ENCODE peak calls at places on chromosomes 12 and 14, in five cellular contexts. One of them, this sample, is unnamed.

GRCh38 chr14:50447491-50447890 is 50.8 kb upstream of the CDKL1 start:
- DNase-seq in stomach: no peak
- DNase-seq in IMR-90: peak
- DNase-seq in fibroblast of mammary gland: peak
- DNase-seq in GM06990: no peak
- DNase-seq in this sample: no peak

GRCh38 chr12:22729898-22730443 is 105.0 kb downstream of the ETNK1 start:
- DNase-seq in stomach: no peak
- DNase-seq in IMR-90: peak
- DNase-seq in fibroblast of mammary gland: peak
- DNase-seq in GM06990: no peak
- DNase-seq in this sample: no peak

GRCh38 chr12:42504049-42504448 is 85.5 kb downstream of the PRICKLE1 start:
- DNase-seq in stomach: no peak
- DNase-seq in IMR-90: peak
- DNase-seq in fibroblast of mammary gland: peak
- DNase-seq in GM06990: no peak
- DNase-seq in this sample: no peak

GRCh38 chr14:68695326-68695768 is 97.5 kb downstream of the ZFP36L1 start:
- DNase-seq in stomach: no peak
- DNase-seq in IMR-90: peak
- DNase-seq in fibroblast of mammary gland: peak
- DNase-seq in GM06990: peak
- DNase-seq in this sample: peak

GRCh38 chr12:12903642-12904609 is 12.6 kb downstream of the GPRC5A start:
- DNase-seq in stomach: no peak
- DNase-seq in IMR-90: no peak
- DNase-seq in fibroblast of mammary gland: no peak
- DNase-seq in GM06990: no peak
- DNase-seq in this sample: no peak

GRCh38 chr12:116737774-116738657 is at the start of the genes RNFT2 and SPRING1:
- DNase-seq in stomach: peak
- DNase-seq in IMR-90: peak
- DNase-seq in fibroblast of mammary gland: peak
- DNase-seq in GM06990: peak
- DNase-seq in this sample: peak

GRCh38 chr12:30792085-30792484 is 37.3 kb upstream of the CAPRIN2 start:
- DNase-seq in stomach: no peak
- DNase-seq in IMR-90: no peak
- DNase-seq in fibroblast of mammary gland: no peak
- DNase-seq in GM06990: no peak
- DNase-seq in this sample: no peak

GRCh38 chr14:34981743-34982420 is 910 bp upstream of the SRP54 start:
- DNase-seq in stomach: no peak
- DNase-seq in IMR-90: peak
- DNase-seq in fibroblast of mammary gland: no peak
- DNase-seq in GM06990: no peak
- DNase-seq in this sample: no peak

GRCh38 chr14:102778616-102779351 is 1.5 kb downstream of the TRAF3 start:
- DNase-seq in stomach: no peak
- DNase-seq in IMR-90: peak
- DNase-seq in fibroblast of mammary gland: no peak
- DNase-seq in GM06990: no peak
- DNase-seq in this sample: no peak

GRCh38 chr14:89767861-89768268 is 186.7 kb downstream of the EFCAB11 start:
- DNase-seq in stomach: no peak
- DNase-seq in IMR-90: peak
- DNase-seq in fibroblast of mammary gland: peak
- DNase-seq in GM06990: peak
- DNase-seq in this sample: peak

GRCh38 chr12:7959278-7960063 is 23.5 kb upstream of the SLC2A3 start:
- DNase-seq in stomach: no peak
- DNase-seq in IMR-90: no peak
- DNase-seq in fibroblast of mammary gland: peak
- DNase-seq in GM06990: peak
- DNase-seq in this sample: peak

GRCh38 chr12:4855121-4855924 is 54.4 kb upstream of the KCNA1 start:
- DNase-seq in stomach: peak
- DNase-seq in IMR-90: peak
- DNase-seq in fibroblast of mammary gland: peak
- DNase-seq in GM06990: peak
- DNase-seq in this sample: peak

GRCh38 chr14:100726812-100727564 is at the start of gene DLK1:
- DNase-seq in stomach: no peak
- DNase-seq in IMR-90: no peak
- DNase-seq in fibroblast of mammary gland: no peak
- DNase-seq in GM06990: no peak
- DNase-seq in this sample: no peak

GRCh38 chr14:32225378-32225920 is 22.4 kb upstream of the RNU6-8 start:
- DNase-seq in stomach: no peak
- DNase-seq in IMR-90: no peak
- DNase-seq in fibroblast of mammary gland: no peak
- DNase-seq in GM06990: no peak
- DNase-seq in this sample: no peak

GRCh38 chr14:64926398-64926995 is 12.2 kb downstream of the CHURC1 start:
- DNase-seq in stomach: no peak
- DNase-seq in IMR-90: no peak
- DNase-seq in fibroblast of mammary gland: no peak
- DNase-seq in GM06990: no peak
- DNase-seq in this sample: no peak

GRCh38 chr12:50275545-50275944 is 7.8 kb downstream of the LIMA1 start:
- DNase-seq in stomach: peak
- DNase-seq in IMR-90: no peak
- DNase-seq in fibroblast of mammary gland: no peak
- DNase-seq in GM06990: no peak
- DNase-seq in this sample: no peak

GRCh38 chr12:92396647-92397258 is 251.1 kb upstream of the BTG1 start:
- DNase-seq in stomach: no peak
- DNase-seq in IMR-90: peak
- DNase-seq in fibroblast of mammary gland: peak
- DNase-seq in GM06990: no peak
- DNase-seq in this sample: no peak

GRCh38 chr12:30450872-30451271 is 244.8 kb downstream of the IPO8 start:
- DNase-seq in stomach: no peak
- DNase-seq in IMR-90: no peak
- DNase-seq in fibroblast of mammary gland: peak
- DNase-seq in GM06990: no peak
- DNase-seq in this sample: no peak

GRCh38 chr12:59873136-59873535 is 277.3 kb downstream of the SLC16A7 start:
- DNase-seq in stomach: no peak
- DNase-seq in IMR-90: peak
- DNase-seq in fibroblast of mammary gland: peak
- DNase-seq in GM06990: no peak
- DNase-seq in this sample: no peak

GRCh38 chr14:37252434-37252833 is 54.7 kb downstream of the MIPOL1 start:
- DNase-seq in stomach: no peak
- DNase-seq in IMR-90: no peak
- DNase-seq in fibroblast of mammary gland: no peak
- DNase-seq in GM06990: no peak
- DNase-seq in this sample: no peak

GRCh38 chr14:37253905-37254304 is 56.2 kb downstream of the MIPOL1 start:
- DNase-seq in stomach: no peak
- DNase-seq in IMR-90: peak
- DNase-seq in fibroblast of mammary gland: peak
- DNase-seq in GM06990: no peak
- DNase-seq in this sample: no peak

GRCh38 chr14:37254411-37254947 is 56.7 kb downstream of the MIPOL1 start:
- DNase-seq in stomach: no peak
- DNase-seq in IMR-90: no peak
- DNase-seq in fibroblast of mammary gland: peak
- DNase-seq in GM06990: no peak
- DNase-seq in this sample: no peak

GRCh38 chr14:37247777-37248461 is 50.2 kb downstream of the MIPOL1 start:
- DNase-seq in stomach: no peak
- DNase-seq in IMR-90: no peak
- DNase-seq in fibroblast of mammary gland: no peak
- DNase-seq in GM06990: no peak
- DNase-seq in this sample: no peak

GRCh38 chr14:37251778-37252177 is 54.0 kb downstream of the MIPOL1 start:
- DNase-seq in stomach: no peak
- DNase-seq in IMR-90: no peak
- DNase-seq in fibroblast of mammary gland: no peak
- DNase-seq in GM06990: no peak
- DNase-seq in this sample: no peak
- TF ChIP-seq CTCF in stomach: no peak
- TF ChIP-seq CTCF in IMR-90: peak
- TF ChIP-seq CTCF in fibroblast of mammary gland: peak
- TF ChIP-seq CTCF in GM06990: no peak
- TF ChIP-seq CTCF in this sample: no peak

GRCh38 chr12:2640281-2640680 is 154.5 kb upstream of the FKBP4 start:
- DNase-seq in stomach: no peak
- DNase-seq in IMR-90: no peak
- DNase-seq in fibroblast of mammary gland: peak
- DNase-seq in GM06990: no peak
- DNase-seq in this sample: no peak
- TF ChIP-seq CTCF in stomach: no peak
- TF ChIP-seq CTCF in IMR-90: peak
- TF ChIP-seq CTCF in fibroblast of mammary gland: peak
- TF ChIP-seq CTCF in GM06990: no peak
- TF ChIP-seq CTCF in this sample: no peak

GRCh38 chr14:88310021-88310420 is 13.0 kb downstream of the KCNK10 start:
- DNase-seq in stomach: no peak
- DNase-seq in IMR-90: no peak
- DNase-seq in fibroblast of mammary gland: no peak
- DNase-seq in GM06990: no peak
- DNase-seq in this sample: no peak

GRCh38 chr14:88310457-88310856 is 12.6 kb downstream of the KCNK10 start:
- DNase-seq in stomach: no peak
- DNase-seq in IMR-90: no peak
- DNase-seq in fibroblast of mammary gland: no peak
- DNase-seq in GM06990: no peak
- DNase-seq in this sample: no peak

GRCh38 chr14:88300817-88301216 is 22.3 kb downstream of the KCNK10 start:
- DNase-seq in stomach: no peak
- DNase-seq in IMR-90: no peak
- DNase-seq in fibroblast of mammary gland: no peak
- DNase-seq in GM06990: no peak
- DNase-seq in this sample: no peak

GRCh38 chr14:88301381-88301780 is 21.7 kb downstream of the KCNK10 start:
- DNase-seq in stomach: no peak
- DNase-seq in IMR-90: no peak
- DNase-seq in fibroblast of mammary gland: no peak
- DNase-seq in GM06990: no peak
- DNase-seq in this sample: no peak

GRCh38 chr14:88305923-88306322 is 17.1 kb downstream of the KCNK10 start:
- DNase-seq in stomach: no peak
- DNase-seq in IMR-90: no peak
- DNase-seq in fibroblast of mammary gland: no peak
- DNase-seq in GM06990: no peak
- DNase-seq in this sample: no peak
- TF ChIP-seq CTCF in stomach: no peak
- TF ChIP-seq CTCF in IMR-90: no peak
- TF ChIP-seq CTCF in fibroblast of mammary gland: no peak
- TF ChIP-seq CTCF in GM06990: no peak
- TF ChIP-seq CTCF in this sample: no peak

DNA sequence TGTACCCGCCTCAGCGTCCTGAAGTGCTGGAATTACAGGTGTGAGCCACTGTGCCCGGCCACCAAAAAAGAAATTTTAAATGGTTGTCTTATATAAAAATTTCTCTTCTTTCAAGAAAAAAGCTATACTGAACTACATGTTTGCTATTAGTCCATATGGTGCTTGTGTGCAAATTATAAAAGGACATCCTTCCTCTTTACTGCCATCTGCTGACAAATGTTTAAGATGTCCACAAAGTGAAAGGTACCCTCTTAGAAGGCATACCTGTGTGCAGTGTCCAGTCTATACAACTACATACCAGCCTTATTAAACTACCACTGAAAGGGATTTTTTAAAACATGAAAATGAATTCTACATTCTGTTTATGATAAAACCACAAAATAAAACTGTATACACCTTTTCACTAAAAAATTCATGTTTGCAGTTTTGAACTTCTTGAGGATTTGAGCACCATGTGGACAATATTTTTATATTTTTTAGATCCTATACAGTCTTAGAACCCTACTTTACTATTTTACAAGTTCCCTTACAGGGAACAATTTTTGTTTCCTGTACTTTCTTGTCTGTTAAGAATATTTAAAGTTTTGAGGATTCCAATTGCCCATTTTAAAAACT is 32.8 kb upstream of the TOMM20L start:
- DNase-seq in stomach: no peak
- DNase-seq in IMR-90: peak
- DNase-seq in fibroblast of mammary gland: peak
- DNase-seq in GM06990: no peak
- DNase-seq in this sample: peak
- TF ChIP-seq CTCF in stomach: no peak
- TF ChIP-seq CTCF in IMR-90: peak
- TF ChIP-seq CTCF in fibroblast of mammary gland: peak
- TF ChIP-seq CTCF in GM06990: peak
- TF ChIP-seq CTCF in this sample: peak

GRCh38 chr12:68317047-68317667 is 15.0 kb downstream of the MDM1 start:
- DNase-seq in stomach: no peak
- DNase-seq in IMR-90: peak
- DNase-seq in fibroblast of mammary gland: peak
- DNase-seq in GM06990: no peak
- DNase-seq in this sample: peak
- TF ChIP-seq CTCF in stomach: no peak
- TF ChIP-seq CTCF in IMR-90: peak
- TF ChIP-seq CTCF in fibroblast of mammary gland: peak
- TF ChIP-seq CTCF in GM06990: peak
- TF ChIP-seq CTCF in this sample: peak

DNA sequence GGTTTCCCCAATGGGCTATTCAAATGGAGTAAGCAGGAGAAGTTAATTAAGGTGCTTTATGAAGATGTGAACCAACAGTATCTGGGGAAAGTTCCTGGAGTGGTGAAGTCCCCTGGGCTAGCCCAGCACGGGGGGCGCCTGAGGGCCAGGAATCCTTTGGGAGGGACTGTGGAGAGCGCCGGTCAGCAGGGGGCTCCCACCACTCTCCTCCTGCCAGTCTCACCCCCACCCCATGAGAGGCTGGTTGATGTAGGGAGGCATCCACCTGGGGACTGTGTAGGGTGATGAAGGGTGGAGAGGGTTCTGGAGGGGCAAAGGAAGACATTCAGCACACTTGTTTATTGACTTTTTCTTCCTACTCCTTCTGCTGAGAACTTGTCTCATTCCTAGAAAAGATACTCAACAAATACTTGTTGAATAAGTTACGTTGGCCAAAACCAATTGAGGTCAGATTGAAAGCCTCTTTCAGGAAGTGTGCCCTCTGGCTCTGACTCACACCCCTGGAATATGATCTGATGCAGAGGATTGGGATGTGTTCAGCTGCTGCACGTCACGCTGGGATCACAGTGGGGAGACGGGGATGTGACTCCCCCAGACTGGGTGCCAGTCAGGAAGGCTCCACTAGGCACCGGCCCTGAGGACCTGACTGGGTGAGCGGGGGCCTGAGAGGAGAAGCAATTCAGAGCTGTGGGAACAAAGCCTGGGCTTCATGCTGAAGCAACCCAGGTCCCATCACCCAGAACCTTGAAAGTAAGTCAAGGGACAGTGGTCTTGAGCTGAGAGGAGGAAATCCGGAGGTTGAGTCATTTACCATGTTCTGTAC is 4.2 kb downstream of the CEBPE start:
- DNase-seq in stomach: no peak
- DNase-seq in IMR-90: peak
- DNase-seq in fibroblast of mammary gland: peak
- DNase-seq in GM06990: no peak
- DNase-seq in this sample: no peak
- TF ChIP-seq CTCF in stomach: no peak
- TF ChIP-seq CTCF in IMR-90: peak
- TF ChIP-seq CTCF in fibroblast of mammary gland: peak
- TF ChIP-seq CTCF in GM06990: peak
- TF ChIP-seq CTCF in this sample: no peak

This sample was measured in GM10248.